ENCODE peak calls at places on chromosomes 2 and 18, in eight cellular contexts. One of them, this sample, is unnamed.

GRCh38 chr2:71223767-71224333 is 3.1 kb downstream of the PAIP2B start:
- DNase-seq in body of pancreas: peak
- DNase-seq in G401: peak
- DNase-seq in HT1080: peak
- DNase-seq in GM18507: no peak
- DNase-seq in occipital lobe: peak
- DNase-seq in sciatic nerve: peak
- DNase-seq in CD4-positive, alpha-beta T cell: no peak
- DNase-seq in this sample: no peak

GRCh38 chr2:61926921-61927477 is 21.5 kb downstream of the COMMD1 start:
- DNase-seq in body of pancreas: no peak
- DNase-seq in G401: no peak
- DNase-seq in HT1080: no peak
- DNase-seq in GM18507: no peak
- DNase-seq in occipital lobe: no peak
- DNase-seq in sciatic nerve: no peak
- DNase-seq in CD4-positive, alpha-beta T cell: no peak
- DNase-seq in this sample: no peak

GRCh38 chr2:23312996-23313606 is 71.9 kb upstream of the KLHL29 start:
- DNase-seq in body of pancreas: no peak
- DNase-seq in G401: no peak
- DNase-seq in HT1080: peak
- DNase-seq in GM18507: peak
- DNase-seq in occipital lobe: no peak
- DNase-seq in sciatic nerve: no peak
- DNase-seq in CD4-positive, alpha-beta T cell: no peak
- DNase-seq in this sample: no peak

GRCh38 chr2:30127016-30127893 is 19.6 kb upstream of the YPEL5 start:
- DNase-seq in body of pancreas: no peak
- DNase-seq in G401: no peak
- DNase-seq in HT1080: peak
- DNase-seq in GM18507: no peak
- DNase-seq in occipital lobe: no peak
- DNase-seq in sciatic nerve: no peak
- DNase-seq in CD4-positive, alpha-beta T cell: no peak
- DNase-seq in this sample: no peak

GRCh38 chr2:46849741-46850474 is 65.7 kb downstream of the MCFD2 start:
- DNase-seq in body of pancreas: no peak
- DNase-seq in G401: peak
- DNase-seq in HT1080: peak
- DNase-seq in GM18507: no peak
- DNase-seq in occipital lobe: no peak
- DNase-seq in sciatic nerve: no peak
- DNase-seq in CD4-positive, alpha-beta T cell: no peak
- DNase-seq in this sample: no peak

GRCh38 chr2:32832821-32833220 is 113.9 kb upstream of the LTBP1 start:
- DNase-seq in body of pancreas: no peak
- DNase-seq in G401: no peak
- DNase-seq in HT1080: peak
- DNase-seq in GM18507: no peak
- DNase-seq in occipital lobe: no peak
- DNase-seq in sciatic nerve: no peak
- DNase-seq in CD4-positive, alpha-beta T cell: no peak
- DNase-seq in this sample: no peak

GRCh38 chr2:172168917-172169346 is 66.2 kb upstream of the DLX2 start:
- DNase-seq in body of pancreas: no peak
- DNase-seq in G401: no peak
- DNase-seq in HT1080: no peak
- DNase-seq in GM18507: no peak
- DNase-seq in occipital lobe: no peak
- DNase-seq in sciatic nerve: no peak
- DNase-seq in CD4-positive, alpha-beta T cell: no peak
- DNase-seq in this sample: no peak

GRCh38 chr18:35345460-35345921 is 1.3 kb upstream of the ZNF24 start:
- DNase-seq in body of pancreas: peak
- DNase-seq in G401: peak
- DNase-seq in HT1080: no peak
- DNase-seq in GM18507: no peak
- DNase-seq in occipital lobe: peak
- DNase-seq in sciatic nerve: no peak
- DNase-seq in CD4-positive, alpha-beta T cell: no peak
- DNase-seq in this sample: no peak

GRCh38 chr2:119108186-119108585 is 50.4 kb downstream of the C1QL2 start:
- DNase-seq in body of pancreas: no peak
- DNase-seq in G401: no peak
- DNase-seq in HT1080: no peak
- DNase-seq in GM18507: no peak
- DNase-seq in occipital lobe: no peak
- DNase-seq in sciatic nerve: no peak
- DNase-seq in CD4-positive, alpha-beta T cell: no peak
- DNase-seq in this sample: no peak

GRCh38 chr2:108640731-108641130 is 78.6 kb upstream of the RANBP2 start:
- DNase-seq in body of pancreas: no peak
- DNase-seq in G401: no peak
- DNase-seq in HT1080: peak
- DNase-seq in GM18507: no peak
- DNase-seq in occipital lobe: no peak
- DNase-seq in sciatic nerve: no peak
- DNase-seq in CD4-positive, alpha-beta T cell: no peak
- DNase-seq in this sample: no peak

GRCh38 chr2:1494257-1494656 is 81.0 kb downstream of the TPO start:
- DNase-seq in body of pancreas: no peak
- DNase-seq in G401: no peak
- DNase-seq in HT1080: no peak
- DNase-seq in GM18507: no peak
- DNase-seq in occipital lobe: no peak
- DNase-seq in sciatic nerve: peak
- DNase-seq in CD4-positive, alpha-beta T cell: no peak
- DNase-seq in this sample: no peak

GRCh38 chr2:226581661-226582060 is 218.0 kb downstream of the IRS1 start:
- DNase-seq in body of pancreas: no peak
- DNase-seq in G401: no peak
- DNase-seq in HT1080: no peak
- DNase-seq in GM18507: no peak
- DNase-seq in occipital lobe: no peak
- DNase-seq in sciatic nerve: no peak
- DNase-seq in CD4-positive, alpha-beta T cell: no peak
- DNase-seq in this sample: no peak

GRCh38 chr2:168181825-168182224 is 65.6 kb downstream of the STK39 start:
- DNase-seq in body of pancreas: no peak
- DNase-seq in G401: no peak
- DNase-seq in HT1080: no peak
- DNase-seq in GM18507: no peak
- DNase-seq in occipital lobe: no peak
- DNase-seq in sciatic nerve: no peak
- DNase-seq in CD4-positive, alpha-beta T cell: no peak
- DNase-seq in this sample: no peak

GRCh38 chr2:47061989-47062678 is 93.0 kb downstream of the STPG4 start:
- DNase-seq in body of pancreas: no peak
- DNase-seq in G401: peak
- DNase-seq in HT1080: no peak
- DNase-seq in GM18507: no peak
- DNase-seq in occipital lobe: no peak
- DNase-seq in sciatic nerve: no peak
- DNase-seq in CD4-positive, alpha-beta T cell: no peak
- DNase-seq in this sample: no peak

GRCh38 chr2:134410831-134411231 is 157.0 kb downstream of the MGAT5 start:
- DNase-seq in body of pancreas: no peak
- DNase-seq in G401: no peak
- DNase-seq in HT1080: no peak
- DNase-seq in GM18507: no peak
- DNase-seq in occipital lobe: no peak
- DNase-seq in sciatic nerve: no peak
- DNase-seq in CD4-positive, alpha-beta T cell: no peak
- DNase-seq in this sample: no peak

GRCh38 chr2:203743441-203743932 is 37.0 kb downstream of the CD28 start:
- DNase-seq in body of pancreas: no peak
- DNase-seq in G401: peak
- DNase-seq in HT1080: no peak
- DNase-seq in GM18507: no peak
- DNase-seq in occipital lobe: no peak
- DNase-seq in sciatic nerve: no peak
- DNase-seq in CD4-positive, alpha-beta T cell: no peak
- DNase-seq in this sample: no peak

GRCh38 chr2:178865121-178865520 is 57.9 kb upstream of the TTN start:
- DNase-seq in body of pancreas: no peak
- DNase-seq in G401: no peak
- DNase-seq in HT1080: peak
- DNase-seq in GM18507: no peak
- DNase-seq in occipital lobe: no peak
- DNase-seq in sciatic nerve: no peak
- DNase-seq in CD4-positive, alpha-beta T cell: no peak
- DNase-seq in this sample: no peak

GRCh38 chr2:69993048-69993565 is 31.7 kb upstream of the ASPRV1 start:
- DNase-seq in body of pancreas: no peak
- DNase-seq in G401: no peak
- DNase-seq in HT1080: no peak
- DNase-seq in GM18507: no peak
- DNase-seq in occipital lobe: no peak
- DNase-seq in sciatic nerve: peak
- DNase-seq in CD4-positive, alpha-beta T cell: no peak
- DNase-seq in this sample: no peak

GRCh38 chr2:170073288-170073687 is 104.7 kb upstream of the MYO3B start:
- DNase-seq in body of pancreas: peak
- DNase-seq in G401: peak
- DNase-seq in HT1080: peak
- DNase-seq in GM18507: no peak
- DNase-seq in occipital lobe: peak
- DNase-seq in sciatic nerve: peak
- DNase-seq in CD4-positive, alpha-beta T cell: no peak
- DNase-seq in this sample: no peak

GRCh38 chr2:37324536-37324785 is 172 bp downstream of the PRKD3 start:
- DNase-seq in body of pancreas: peak
- DNase-seq in G401: no peak
- DNase-seq in HT1080: peak
- DNase-seq in GM18507: no peak
- DNase-seq in occipital lobe: no peak
- DNase-seq in sciatic nerve: peak
- DNase-seq in CD4-positive, alpha-beta T cell: peak
- DNase-seq in this sample: no peak

GRCh38 chr2:10300997-10301945 is 1.4 kb upstream of the HPCAL1 start:
- DNase-seq in body of pancreas: no peak
- DNase-seq in G401: no peak
- DNase-seq in HT1080: no peak
- DNase-seq in GM18507: no peak
- DNase-seq in occipital lobe: no peak
- DNase-seq in sciatic nerve: no peak
- DNase-seq in CD4-positive, alpha-beta T cell: no peak
- DNase-seq in this sample: no peak

GRCh38 chr18:79680100-79680879 is 687 bp downstream of the CTDP1 start:
- DNase-seq in body of pancreas: peak
- DNase-seq in G401: peak
- DNase-seq in HT1080: peak
- DNase-seq in GM18507: no peak
- DNase-seq in occipital lobe: no peak
- DNase-seq in sciatic nerve: no peak
- DNase-seq in CD4-positive, alpha-beta T cell: peak
- DNase-seq in this sample: no peak

GRCh38 chr2:88815243-88816096 is 124.0 kb downstream of the RPIA start:
- DNase-seq in body of pancreas: no peak
- DNase-seq in G401: no peak
- DNase-seq in HT1080: no peak
- DNase-seq in GM18507: no peak
- DNase-seq in occipital lobe: no peak
- DNase-seq in sciatic nerve: no peak
- DNase-seq in CD4-positive, alpha-beta T cell: no peak
- DNase-seq in this sample: no peak

GRCh38 chr2:11676640-11677039 is 6.6 kb upstream of the NTSR2 start:
- DNase-seq in body of pancreas: no peak
- DNase-seq in G401: no peak
- DNase-seq in HT1080: no peak
- DNase-seq in GM18507: no peak
- DNase-seq in occipital lobe: no peak
- DNase-seq in sciatic nerve: peak
- DNase-seq in CD4-positive, alpha-beta T cell: no peak
- DNase-seq in this sample: no peak